ENCODE peak calls at places on chromosomes 13 and 19, in four cellular contexts. One of them, this sample, is unnamed.

GRCh38 chr13:109569938-109570711 is 216.3 kb downstream of the IRS2 start:
- DNase-seq in Jurkat, Clone E6-1: peak
- DNase-seq in fibroblast of lung: no peak
- DNase-seq in IMR-90: no peak
- DNase-seq in this sample: no peak

GRCh38 chr13:93217701-93218100 is 8.9 kb upstream of the GPC6 start:
- DNase-seq in fibroblast of lung: peak
- DNase-seq in IMR-90: no peak
- DNase-seq in Jurkat, Clone E6-1: no peak
- DNase-seq in this sample: no peak

GRCh38 chr13:37023871-37024270 is 23.3 kb downstream of the EXOSC8 start:
- DNase-seq in IMR-90: peak
- DNase-seq in Jurkat, Clone E6-1: no peak
- DNase-seq in fibroblast of lung: peak
- DNase-seq in this sample: no peak

GRCh38 chr19:33665776-33666175 is 44.0 kb downstream of the CHST8 start:
- DNase-seq in Jurkat, Clone E6-1: no peak
- DNase-seq in IMR-90: no peak
- DNase-seq in fibroblast of lung: no peak
- DNase-seq in this sample: no peak

GRCh38 chr13:47409778-47410177 is 512.9 kb upstream of the HTR2A start:
- DNase-seq in Jurkat, Clone E6-1: no peak
- DNase-seq in fibroblast of lung: peak
- DNase-seq in IMR-90: no peak
- DNase-seq in this sample: no peak

GRCh38 chr19:35066121-35066520 is 24.6 kb downstream of the HPN start:
- DNase-seq in fibroblast of lung: no peak
- DNase-seq in IMR-90: no peak
- DNase-seq in Jurkat, Clone E6-1: no peak
- DNase-seq in this sample: no peak

GRCh38 chr19:5961969-5962945 is 15.7 kb downstream of the RANBP3 start:
- DNase-seq in IMR-90: peak
- DNase-seq in fibroblast of lung: peak
- DNase-seq in Jurkat, Clone E6-1: peak
- DNase-seq in this sample: no peak

GRCh38 chr13:75861786-75862185 is 225.7 kb downstream of the LMO7 start:
- DNase-seq in IMR-90: peak
- DNase-seq in fibroblast of lung: peak
- DNase-seq in Jurkat, Clone E6-1: no peak
- DNase-seq in this sample: no peak

GRCh38 chr13:37476874-37477273 is 121.7 kb downstream of the POSTN start:
- DNase-seq in fibroblast of lung: peak
- DNase-seq in Jurkat, Clone E6-1: no peak
- DNase-seq in IMR-90: peak
- DNase-seq in this sample: peak

GRCh38 chr13:94195715-94196114 is 283.8 kb downstream of the DCT start:
- DNase-seq in fibroblast of lung: peak
- DNase-seq in Jurkat, Clone E6-1: no peak
- DNase-seq in IMR-90: peak
- DNase-seq in this sample: peak

DNA sequence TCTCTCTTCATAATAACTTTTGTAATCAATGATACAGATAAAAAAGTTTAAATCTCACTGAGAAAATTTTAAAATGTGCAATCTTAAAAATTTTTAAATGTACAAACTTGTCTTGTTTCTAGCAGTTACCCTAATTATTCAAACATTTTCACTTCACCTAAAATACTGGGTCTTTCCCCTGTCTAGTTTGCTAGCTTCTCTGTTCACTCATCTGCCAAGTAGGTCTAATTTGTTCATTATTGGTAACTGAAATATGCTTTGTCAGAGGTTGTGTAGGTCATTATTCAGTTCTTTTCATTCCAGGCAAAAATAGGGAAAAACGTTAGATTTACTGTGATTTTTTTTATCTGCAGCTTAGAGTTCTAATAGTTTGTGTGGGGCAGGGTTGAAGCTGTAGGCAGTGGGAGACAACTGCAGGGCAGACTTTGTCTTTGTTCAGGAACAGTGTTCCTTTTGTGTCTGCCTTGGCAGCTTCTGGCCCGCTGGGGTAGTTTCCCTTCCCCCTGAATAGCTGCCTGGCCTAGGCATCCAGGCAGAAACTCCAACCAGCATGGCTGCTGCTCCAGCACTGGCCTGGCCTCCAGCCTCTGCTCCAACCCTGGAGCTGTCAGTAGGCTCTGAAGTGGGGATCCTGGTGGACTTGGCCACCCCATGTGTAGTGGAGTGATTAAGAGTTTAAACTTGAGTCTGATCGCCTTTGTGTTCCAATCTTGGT is 48.5 kb downstream of the WDFY2 start:
- DNase-seq in Jurkat, Clone E6-1: no peak
- DNase-seq in fibroblast of lung: no peak
- DNase-seq in IMR-90: no peak
- DNase-seq in this sample: no peak
- H3K4me3 ChIP-seq in Jurkat, Clone E6-1: no peak
- H3K4me3 ChIP-seq in fibroblast of lung: no peak
- H3K4me3 ChIP-seq in IMR-90: no peak
- H3K4me3 ChIP-seq in this sample: no peak

GRCh38 chr13:114034481-114034891 is 60.6 kb upstream of the C13orf46 start:
- DNase-seq in fibroblast of lung: peak
- DNase-seq in IMR-90: peak
- DNase-seq in Jurkat, Clone E6-1: no peak
- DNase-seq in this sample: no peak
- H3K4me3 ChIP-seq in fibroblast of lung: peak
- H3K4me3 ChIP-seq in IMR-90: peak
- H3K4me3 ChIP-seq in Jurkat, Clone E6-1: no peak
- H3K4me3 ChIP-seq in this sample: no peak

GRCh38 chr19:18896421-18896841 is 473 bp upstream of the CERS1 start:
- DNase-seq in IMR-90: no peak
- DNase-seq in Jurkat, Clone E6-1: no peak
- DNase-seq in fibroblast of lung: peak
- DNase-seq in this sample: no peak
- H3K4me3 ChIP-seq in IMR-90: no peak
- H3K4me3 ChIP-seq in Jurkat, Clone E6-1: no peak
- H3K4me3 ChIP-seq in fibroblast of lung: no peak
- H3K4me3 ChIP-seq in this sample: no peak

GRCh38 chr19:2043269-2043641 is 7.8 kb downstream of the MKNK2 start:
- DNase-seq in Jurkat, Clone E6-1: no peak
- DNase-seq in IMR-90: no peak
- DNase-seq in fibroblast of lung: no peak
- DNase-seq in this sample: no peak
- H3K4me3 ChIP-seq in Jurkat, Clone E6-1: no peak
- H3K4me3 ChIP-seq in IMR-90: no peak
- H3K4me3 ChIP-seq in fibroblast of lung: no peak
- H3K4me3 ChIP-seq in this sample: no peak

GRCh38 chr13:112234131-112234875 is 141.9 kb upstream of the SPACA7 start:
- DNase-seq in IMR-90: no peak
- DNase-seq in Jurkat, Clone E6-1: no peak
- DNase-seq in fibroblast of lung: no peak
- DNase-seq in this sample: no peak
- H3K4me3 ChIP-seq in IMR-90: no peak
- H3K4me3 ChIP-seq in Jurkat, Clone E6-1: no peak
- H3K4me3 ChIP-seq in fibroblast of lung: no peak
- H3K4me3 ChIP-seq in this sample: no peak

GRCh38 chr19:40571005-40571318 is 5.7 kb upstream of the SHKBP1 start:
- DNase-seq in Jurkat, Clone E6-1: no peak
- DNase-seq in IMR-90: no peak
- DNase-seq in fibroblast of lung: no peak
- DNase-seq in this sample: no peak

GRCh38 chr19:40567040-40567749 is 9.5 kb upstream of the SHKBP1 start:
- DNase-seq in IMR-90: no peak
- DNase-seq in Jurkat, Clone E6-1: no peak
- DNase-seq in fibroblast of lung: peak
- DNase-seq in this sample: no peak

GRCh38 chr19:40571831-40572495 is 4.7 kb upstream of the SHKBP1 start:
- DNase-seq in Jurkat, Clone E6-1: no peak
- DNase-seq in fibroblast of lung: no peak
- DNase-seq in IMR-90: no peak
- DNase-seq in this sample: no peak

GRCh38 chr19:40567750-40568494 is 8.8 kb upstream of the SHKBP1 start:
- DNase-seq in fibroblast of lung: peak
- DNase-seq in Jurkat, Clone E6-1: no peak
- DNase-seq in IMR-90: no peak
- DNase-seq in this sample: no peak

GRCh38 chr19:40570313-40571004 is 6.2 kb upstream of the SHKBP1 start:
- DNase-seq in fibroblast of lung: peak
- DNase-seq in IMR-90: peak
- DNase-seq in Jurkat, Clone E6-1: peak
- DNase-seq in this sample: peak
- H3K4me3 ChIP-seq in fibroblast of lung: peak
- H3K4me3 ChIP-seq in IMR-90: peak
- H3K4me3 ChIP-seq in Jurkat, Clone E6-1: peak
- H3K4me3 ChIP-seq in this sample: peak

DNA sequence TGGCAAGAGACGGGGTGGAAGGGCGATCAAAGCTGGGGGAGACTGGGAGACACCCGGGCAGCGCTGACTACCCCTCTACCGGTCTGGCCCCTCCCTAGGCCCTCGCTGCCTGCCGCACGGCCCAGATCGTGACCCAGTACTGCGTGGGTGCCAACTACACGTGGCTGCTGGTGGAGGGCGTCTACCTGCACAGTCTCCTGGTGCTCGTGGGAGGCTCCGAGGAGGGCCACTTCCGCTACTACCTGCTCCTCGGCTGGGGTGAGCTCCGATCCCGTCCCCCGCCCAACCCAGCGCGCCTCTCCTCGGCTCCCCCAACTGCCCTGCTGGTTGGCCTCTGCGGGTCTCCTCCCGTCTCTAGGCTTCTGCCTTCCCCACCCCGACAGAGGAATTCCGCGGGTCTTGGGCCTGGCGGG is 8.8 kb downstream of the GIPR start:
- DNase-seq in fibroblast of lung: no peak
- DNase-seq in Jurkat, Clone E6-1: no peak
- DNase-seq in IMR-90: no peak
- DNase-seq in this sample: no peak
- H3K4me3 ChIP-seq in fibroblast of lung: no peak
- H3K4me3 ChIP-seq in Jurkat, Clone E6-1: no peak
- H3K4me3 ChIP-seq in IMR-90: no peak
- H3K4me3 ChIP-seq in this sample: no peak

DNA sequence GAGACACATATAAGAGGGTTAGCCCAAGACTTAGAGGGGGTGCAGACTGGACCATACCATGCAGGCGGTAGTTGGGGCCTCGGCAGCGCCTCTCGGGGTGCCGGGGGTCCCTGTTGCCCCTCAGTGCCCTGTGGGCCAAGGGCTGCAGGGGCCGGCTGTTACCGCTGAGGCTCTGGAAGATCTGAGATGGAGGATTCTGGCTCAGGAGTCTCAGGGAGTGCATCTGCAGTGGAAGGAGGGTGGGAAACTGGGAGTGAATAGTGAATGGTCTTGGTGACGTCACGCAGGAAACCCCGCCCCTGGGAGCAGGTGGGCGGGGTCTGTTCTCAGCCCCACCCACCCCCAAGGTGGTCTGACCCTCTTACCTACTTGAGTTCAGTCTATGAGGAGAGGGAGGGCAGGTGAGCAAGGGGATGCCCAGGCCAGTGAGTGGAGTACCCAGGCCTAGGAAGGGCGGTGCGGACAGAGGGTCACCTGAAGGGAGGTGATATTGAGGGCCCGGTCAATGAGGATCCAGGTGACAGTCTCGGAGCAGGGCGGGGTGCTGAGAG is 1.7 kb upstream of the DBP start:
- DNase-seq in IMR-90: no peak
- DNase-seq in Jurkat, Clone E6-1: no peak
- DNase-seq in fibroblast of lung: no peak
- DNase-seq in this sample: no peak
- H3K4me3 ChIP-seq in IMR-90: no peak
- H3K4me3 ChIP-seq in Jurkat, Clone E6-1: peak
- H3K4me3 ChIP-seq in fibroblast of lung: peak
- H3K4me3 ChIP-seq in this sample: no peak